ENCODE peak calls at places on chromosomes 3 and 15, in nine cellular contexts. One of them, this sample, is unnamed.

GRCh38 chr15:80736571-80736970 is 41.5 kb downstream of the ABHD17C start:
- DNase-seq in Peyer's patch: no peak
- DNase-seq in CD8-positive, alpha-beta T cell: no peak
- DNase-seq in amniotic stem cell: no peak
- DNase-seq in AG04450: no peak
- DNase-seq in COR-L47: peak
- DNase-seq in activated gamma-delta T cell treated with Interleukin-2 at 50 U/mL for 16 hours: no peak
- DNase-seq in PC-9: no peak
- DNase-seq in stimulated activated naive CD8-positive, alpha-beta T cell treated with anti-CD3 and anti-CD28 coated beads, Interleukin-15, amount 100 ng/mL, for 72 hours: no peak
- DNase-seq in this sample: no peak

GRCh38 chr3:143627336-143627735 is 220.9 kb downstream of the SLC9A9 start:
- DNase-seq in activated gamma-delta T cell treated with Interleukin-2 at 50 U/mL for 16 hours: no peak
- DNase-seq in Peyer's patch: no peak
- DNase-seq in stimulated activated naive CD8-positive, alpha-beta T cell treated with anti-CD3 and anti-CD28 coated beads, Interleukin-15, amount 100 ng/mL, for 72 hours: peak
- DNase-seq in PC-9: no peak
- DNase-seq in COR-L47: no peak
- DNase-seq in CD8-positive, alpha-beta T cell: no peak
- DNase-seq in amniotic stem cell: no peak
- DNase-seq in AG04450: no peak
- DNase-seq in this sample: no peak

GRCh38 chr3:53194218-53195065 is 33.4 kb downstream of the PRKCD start:
- DNase-seq in CD8-positive, alpha-beta T cell: no peak
- DNase-seq in PC-9: no peak
- DNase-seq in amniotic stem cell: no peak
- DNase-seq in activated gamma-delta T cell treated with Interleukin-2 at 50 U/mL for 16 hours: no peak
- DNase-seq in Peyer's patch: no peak
- DNase-seq in COR-L47: no peak
- DNase-seq in AG04450: no peak
- DNase-seq in stimulated activated naive CD8-positive, alpha-beta T cell treated with anti-CD3 and anti-CD28 coated beads, Interleukin-15, amount 100 ng/mL, for 72 hours: no peak
- DNase-seq in this sample: no peak

GRCh38 chr3:148173836-148174235 is 523.9 kb upstream of the AGTR1 start:
- DNase-seq in PC-9: no peak
- DNase-seq in amniotic stem cell: no peak
- DNase-seq in stimulated activated naive CD8-positive, alpha-beta T cell treated with anti-CD3 and anti-CD28 coated beads, Interleukin-15, amount 100 ng/mL, for 72 hours: no peak
- DNase-seq in COR-L47: no peak
- DNase-seq in Peyer's patch: no peak
- DNase-seq in activated gamma-delta T cell treated with Interleukin-2 at 50 U/mL for 16 hours: no peak
- DNase-seq in AG04450: no peak
- DNase-seq in CD8-positive, alpha-beta T cell: no peak
- DNase-seq in this sample: no peak

GRCh38 chr15:65184305-65184943 is 718 bp downstream of the CLPX start:
- DNase-seq in AG04450: no peak
- DNase-seq in Peyer's patch: peak
- DNase-seq in activated gamma-delta T cell treated with Interleukin-2 at 50 U/mL for 16 hours: peak
- DNase-seq in CD8-positive, alpha-beta T cell: peak
- DNase-seq in stimulated activated naive CD8-positive, alpha-beta T cell treated with anti-CD3 and anti-CD28 coated beads, Interleukin-15, amount 100 ng/mL, for 72 hours: peak
- DNase-seq in amniotic stem cell: peak
- DNase-seq in PC-9: peak
- DNase-seq in COR-L47: no peak
- DNase-seq in this sample: no peak

GRCh38 chr3:102733811-102734574 is 299.2 kb downstream of the ZPLD1 start:
- DNase-seq in amniotic stem cell: no peak
- DNase-seq in stimulated activated naive CD8-positive, alpha-beta T cell treated with anti-CD3 and anti-CD28 coated beads, Interleukin-15, amount 100 ng/mL, for 72 hours: no peak
- DNase-seq in COR-L47: no peak
- DNase-seq in PC-9: peak
- DNase-seq in Peyer's patch: no peak
- DNase-seq in AG04450: no peak
- DNase-seq in activated gamma-delta T cell treated with Interleukin-2 at 50 U/mL for 16 hours: no peak
- DNase-seq in CD8-positive, alpha-beta T cell: no peak
- DNase-seq in this sample: no peak

GRCh38 chr15:82999905-83000671 is 11.4 kb downstream of the C15orf40 start:
- DNase-seq in activated gamma-delta T cell treated with Interleukin-2 at 50 U/mL for 16 hours: peak
- DNase-seq in stimulated activated naive CD8-positive, alpha-beta T cell treated with anti-CD3 and anti-CD28 coated beads, Interleukin-15, amount 100 ng/mL, for 72 hours: peak
- DNase-seq in AG04450: no peak
- DNase-seq in COR-L47: peak
- DNase-seq in Peyer's patch: no peak
- DNase-seq in CD8-positive, alpha-beta T cell: peak
- DNase-seq in PC-9: peak
- DNase-seq in amniotic stem cell: peak
- DNase-seq in this sample: no peak

GRCh38 chr3:160312014-160312624 is 86.9 kb downstream of the C3orf80 start:
- DNase-seq in activated gamma-delta T cell treated with Interleukin-2 at 50 U/mL for 16 hours: no peak
- DNase-seq in Peyer's patch: no peak
- DNase-seq in amniotic stem cell: no peak
- DNase-seq in AG04450: no peak
- DNase-seq in stimulated activated naive CD8-positive, alpha-beta T cell treated with anti-CD3 and anti-CD28 coated beads, Interleukin-15, amount 100 ng/mL, for 72 hours: no peak
- DNase-seq in PC-9: no peak
- DNase-seq in COR-L47: no peak
- DNase-seq in CD8-positive, alpha-beta T cell: no peak
- DNase-seq in this sample: no peak

GRCh38 chr15:92711457-92711831 is 55.9 kb upstream of the FAM174B start:
- DNase-seq in CD8-positive, alpha-beta T cell: no peak
- DNase-seq in activated gamma-delta T cell treated with Interleukin-2 at 50 U/mL for 16 hours: no peak
- DNase-seq in AG04450: no peak
- DNase-seq in Peyer's patch: no peak
- DNase-seq in PC-9: no peak
- DNase-seq in stimulated activated naive CD8-positive, alpha-beta T cell treated with anti-CD3 and anti-CD28 coated beads, Interleukin-15, amount 100 ng/mL, for 72 hours: no peak
- DNase-seq in amniotic stem cell: no peak
- DNase-seq in COR-L47: no peak
- DNase-seq in this sample: no peak

GRCh38 chr3:185900228-185900627 is 37.6 kb downstream of the TRA2B start:
- DNase-seq in CD8-positive, alpha-beta T cell: no peak
- DNase-seq in stimulated activated naive CD8-positive, alpha-beta T cell treated with anti-CD3 and anti-CD28 coated beads, Interleukin-15, amount 100 ng/mL, for 72 hours: no peak
- DNase-seq in Peyer's patch: peak
- DNase-seq in activated gamma-delta T cell treated with Interleukin-2 at 50 U/mL for 16 hours: no peak
- DNase-seq in COR-L47: no peak
- DNase-seq in AG04450: peak
- DNase-seq in amniotic stem cell: peak
- DNase-seq in PC-9: peak
- DNase-seq in this sample: peak

GRCh38 chr15:40052604-40053003 is 13.6 kb upstream of the SRP14 start:
- DNase-seq in PC-9: no peak
- DNase-seq in Peyer's patch: peak
- DNase-seq in activated gamma-delta T cell treated with Interleukin-2 at 50 U/mL for 16 hours: no peak
- DNase-seq in CD8-positive, alpha-beta T cell: no peak
- DNase-seq in AG04450: no peak
- DNase-seq in amniotic stem cell: no peak
- DNase-seq in stimulated activated naive CD8-positive, alpha-beta T cell treated with anti-CD3 and anti-CD28 coated beads, Interleukin-15, amount 100 ng/mL, for 72 hours: no peak
- DNase-seq in COR-L47: no peak
- DNase-seq in this sample: no peak

GRCh38 chr15:33016405-33017024 is 178.0 kb downstream of the FMN1 start:
- DNase-seq in AG04450: no peak
- DNase-seq in CD8-positive, alpha-beta T cell: no peak
- DNase-seq in Peyer's patch: no peak
- DNase-seq in PC-9: no peak
- DNase-seq in stimulated activated naive CD8-positive, alpha-beta T cell treated with anti-CD3 and anti-CD28 coated beads, Interleukin-15, amount 100 ng/mL, for 72 hours: no peak
- DNase-seq in COR-L47: no peak
- DNase-seq in activated gamma-delta T cell treated with Interleukin-2 at 50 U/mL for 16 hours: no peak
- DNase-seq in amniotic stem cell: no peak
- DNase-seq in this sample: no peak

GRCh38 chr3:126540946-126541627 is 17.1 kb downstream of the CHST13 start:
- DNase-seq in COR-L47: no peak
- DNase-seq in PC-9: no peak
- DNase-seq in activated gamma-delta T cell treated with Interleukin-2 at 50 U/mL for 16 hours: no peak
- DNase-seq in amniotic stem cell: no peak
- DNase-seq in Peyer's patch: peak
- DNase-seq in CD8-positive, alpha-beta T cell: no peak
- DNase-seq in stimulated activated naive CD8-positive, alpha-beta T cell treated with anti-CD3 and anti-CD28 coated beads, Interleukin-15, amount 100 ng/mL, for 72 hours: no peak
- DNase-seq in AG04450: no peak
- DNase-seq in this sample: no peak

GRCh38 chr3:49707113-49707480 is 12.4 kb downstream of the AMIGO3 start:
- DNase-seq in amniotic stem cell: no peak
- DNase-seq in Peyer's patch: no peak
- DNase-seq in COR-L47: no peak
- DNase-seq in CD8-positive, alpha-beta T cell: no peak
- DNase-seq in stimulated activated naive CD8-positive, alpha-beta T cell treated with anti-CD3 and anti-CD28 coated beads, Interleukin-15, amount 100 ng/mL, for 72 hours: no peak
- DNase-seq in activated gamma-delta T cell treated with Interleukin-2 at 50 U/mL for 16 hours: no peak
- DNase-seq in AG04450: no peak
- DNase-seq in PC-9: no peak
- DNase-seq in this sample: no peak

GRCh38 chr3:178382388-178383061 is 153.7 kb upstream of the KCNMB2 start:
- DNase-seq in stimulated activated naive CD8-positive, alpha-beta T cell treated with anti-CD3 and anti-CD28 coated beads, Interleukin-15, amount 100 ng/mL, for 72 hours: no peak
- DNase-seq in Peyer's patch: no peak
- DNase-seq in CD8-positive, alpha-beta T cell: no peak
- DNase-seq in amniotic stem cell: peak
- DNase-seq in AG04450: peak
- DNase-seq in activated gamma-delta T cell treated with Interleukin-2 at 50 U/mL for 16 hours: no peak
- DNase-seq in COR-L47: no peak
- DNase-seq in PC-9: peak
- DNase-seq in this sample: no peak

GRCh38 chr3:20480771-20481170 is 294.8 kb upstream of the SGO1 start:
- DNase-seq in stimulated activated naive CD8-positive, alpha-beta T cell treated with anti-CD3 and anti-CD28 coated beads, Interleukin-15, amount 100 ng/mL, for 72 hours: no peak
- DNase-seq in AG04450: no peak
- DNase-seq in amniotic stem cell: no peak
- DNase-seq in activated gamma-delta T cell treated with Interleukin-2 at 50 U/mL for 16 hours: no peak
- DNase-seq in COR-L47: no peak
- DNase-seq in CD8-positive, alpha-beta T cell: no peak
- DNase-seq in PC-9: no peak
- DNase-seq in Peyer's patch: no peak
- DNase-seq in this sample: no peak